ENCODE peak calls at places on chromosome 6, in nine cellular contexts. I is suprapubic skin, Q is IMR-90, O is heart left ventricle, P is HCT116, R is K562, X is body of pancreas, V is tibial nerve, S is NB4. W is an unnamed sample.

GRCh38 chr6:89817481-89817880 is 2.1 kb downstream of the MDN1 start:
- DNase-seq in I (no peak), O (no peak), S (no peak), Q (no peak), V (no peak), R (no peak), X (no peak), P (no peak), W (no peak)

GRCh38 chr6:12890171-12890790 is 173.7 kb downstream of the PHACTR1 start:
- DNase-seq in O (no peak), X (peak; percentile 38), S (peak; percentile 35), R (peak; percentile 40), P (peak; percentile 19), Q (no peak), I (no peak), V (no peak), W (peak; percentile 53)

GRCh38 chr6:126075335-126076071 is 89.2 kb downstream of the TRMT11 start:
- DNase-seq in P (no peak), Q (no peak), V (no peak), I (no peak), O (no peak), S (no peak), X (no peak), R (peak; percentile 49), W (peak; percentile 53)

GRCh38 chr6:125262026-125263013 is 39.4 kb downstream of the HDDC2 start:
- DNase-seq in R (no peak), O (no peak), Q (peak; percentile 84), V (no peak), P (no peak), S (peak; percentile 21), I (no peak), X (no peak), W (no peak)

GRCh38 chr6:108174371-108175175 is 8.8 kb downstream of the NR2E1 start:
- DNase-seq in S (peak; percentile 36), R (no peak), X (no peak), I (no peak), P (no peak), V (no peak), O (no peak), Q (peak; percentile 44), W (peak; percentile 39)

GRCh38 chr6:42929928-42930360 is 664 bp downstream of the CNPY3 start:
- DNase-seq in O (peak; percentile 51), Q (peak; percentile 82), S (peak; percentile 95), V (no peak), X (no peak), I (no peak), R (peak; percentile 50), P (no peak), W (no peak)

GRCh38 chr6:101296184-101296583 is 97.3 kb upstream of the GRIK2 start:
- DNase-seq in R (no peak), P (no peak), I (no peak), V (no peak), Q (peak; percentile 2), O (no peak), S (no peak), X (no peak), W (no peak)

GRCh38 chr6:132734694-132735236 is 20.9 kb upstream of the VNN1 start:
- DNase-seq in V (no peak), X (no peak), I (no peak), S (peak; percentile 76), R (no peak), O (no peak), Q (peak; percentile 83), P (peak; percentile 28), W (peak; percentile 3)

GRCh38 chr6:132298344-132298949 is 102.8 kb downstream of the MOXD1 start:
- DNase-seq in P (peak; percentile 36), S (peak; percentile 49), X (peak; percentile 68), Q (peak; percentile 62), O (no peak), R (peak; percentile 19), I (no peak), V (no peak), W (peak; percentile 47)

GRCh38 chr6:74161380-74161779 is 465.4 kb downstream of the CD109 start:
- DNase-seq in V (no peak), P (no peak), O (no peak), R (no peak), Q (peak; percentile 13), S (no peak), X (no peak), I (no peak), W (no peak)

GRCh38 chr6:19337103-19337502 is 500.1 kb upstream of the ID4 start:
- DNase-seq in R (no peak), P (no peak), I (no peak), V (no peak), O (no peak), Q (no peak), X (no peak), S (no peak), W (no peak)

GRCh38 chr6:135114355-135115145 is 59.9 kb upstream of the HBS1L start:
- DNase-seq in Q (no peak), P (no peak), S (no peak), X (no peak), O (no peak), I (no peak), R (no peak), V (no peak), W (no peak)

DNA sequence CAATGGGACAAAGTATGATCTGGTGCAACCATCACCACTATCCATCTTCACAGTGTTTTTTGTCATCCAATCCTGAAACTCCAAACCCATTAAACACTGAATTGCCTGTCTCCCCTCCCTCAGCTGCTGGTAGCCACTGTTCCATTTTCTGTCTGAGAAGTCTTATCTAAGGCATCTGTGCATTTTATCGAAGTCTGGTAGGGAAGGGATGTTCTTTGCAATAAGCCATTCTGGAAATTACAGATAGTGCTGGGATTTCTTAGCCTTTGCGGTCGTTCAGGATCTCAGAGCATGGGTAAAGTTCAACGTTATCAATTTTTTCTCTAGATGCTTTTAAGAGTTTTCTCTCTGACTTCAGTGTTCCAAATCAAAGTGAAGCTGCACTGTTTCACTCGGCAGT is 24.1 kb downstream of the KIF25 start:
- DNase-seq in R (no peak), S (no peak), V (no peak), Q (no peak), I (no peak), X (no peak), P (no peak), O (no peak), W (no peak)
- TF ChIP-seq POLR2A in R (no peak), S (no peak), V (no peak), Q (no peak), I (no peak), X (no peak), P (no peak), O (no peak), W (no peak)

GRCh38 chr6:63573899-63574553 is 1.7 kb downstream of the LOC128125822 start:
- DNase-seq in Q (peak; percentile 64), S (peak; percentile 74), V (no peak), X (peak; percentile 57), R (peak; percentile 64), I (no peak), P (peak; percentile 62), O (no peak), W (peak; percentile 75)

GRCh38 chr6:63576985-63577712 is 4.9 kb downstream of the LOC128125822 start:
- DNase-seq in S (no peak), O (no peak), R (no peak), Q (no peak), V (no peak), X (no peak), P (no peak), I (no peak), W (no peak)

GRCh38 chr6:63574554-63574900 is 2.2 kb downstream of the LOC128125822 start:
- DNase-seq in R (no peak), Q (no peak), P (no peak), I (no peak), S (no peak), V (no peak), O (no peak), X (no peak), W (no peak)

GRCh38 chr6:63578757-63579156 is 6.5 kb downstream of the LOC128125822 start:
- DNase-seq in R (no peak), V (no peak), O (no peak), Q (no peak), I (no peak), X (no peak), P (no peak), S (no peak), W (no peak)

GRCh38 chr6:63576147-63576772 is 4.0 kb downstream of the LOC128125822 start:
- DNase-seq in O (no peak), R (no peak), V (no peak), S (no peak), Q (no peak), X (no peak), I (no peak), P (no peak), W (no peak)
- TF ChIP-seq POLR2A in O (no peak), R (no peak), V (no peak), S (no peak), Q (no peak), X (no peak), I (no peak), P (no peak), W (no peak)

GRCh38 chr6:56699066-56699654 is 56.5 kb upstream of the DST start:
- DNase-seq in V (no peak), R (peak; percentile 8), S (peak; percentile 37), I (no peak), X (no peak), P (no peak), O (no peak), Q (peak; percentile 53), W (no peak)

GRCh38 chr6:56692586-56693245 is 50.0 kb upstream of the DST start:
- DNase-seq in S (no peak), R (no peak), Q (peak; percentile 78), V (no peak), P (no peak), I (no peak), O (no peak), X (no peak), W (no peak)

GRCh38 chr6:56693246-56693607 is 50.5 kb upstream of the DST start:
- DNase-seq in Q (peak; percentile 87), X (peak; percentile 73), V (peak; percentile 77), S (no peak), R (no peak), O (peak; percentile 95), I (peak; percentile 92), P (no peak), W (no peak)

GRCh38 chr6:56693988-56694387 is 51.3 kb upstream of the DST start:
- DNase-seq in S (no peak), Q (no peak), O (no peak), V (no peak), X (no peak), R (no peak), I (no peak), P (no peak), W (no peak)

DNA sequence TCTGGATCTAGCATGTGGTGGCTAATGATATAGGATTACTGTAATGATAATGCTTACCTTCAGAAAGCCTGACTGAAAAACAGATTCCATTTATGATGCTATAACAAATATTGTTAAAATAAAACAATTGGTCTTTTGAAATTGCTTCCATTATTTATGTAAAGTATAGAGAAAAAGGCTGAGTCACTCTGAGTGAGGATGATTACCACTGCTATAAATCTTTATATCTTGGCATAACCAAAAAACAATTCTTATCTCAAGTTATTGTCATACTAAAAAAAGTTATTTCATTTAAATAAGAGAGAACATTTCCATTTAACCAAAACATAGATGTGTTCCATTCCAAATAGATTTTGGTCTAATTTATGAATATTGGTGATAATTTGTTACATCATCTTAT is 53.0 kb upstream of the DST start:
- DNase-seq in Q (peak; percentile 57), V (no peak), O (no peak), X (no peak), R (no peak), P (no peak), I (no peak), S (no peak), W (no peak)
- TF ChIP-seq POLR2A in Q (no peak), V (no peak), O (no peak), X (no peak), R (no peak), P (no peak), I (no peak), S (no peak), W (no peak)

GRCh38 chr6:81938014-81938761 is 185.7 kb upstream of the TENT5A start:
- DNase-seq in R (peak; percentile 66), S (peak; percentile 92), P (peak; percentile 96), O (no peak), X (peak; percentile 31), I (no peak), Q (peak; percentile 96), V (no peak), W (peak; percentile 94)
- TF ChIP-seq POLR2A in R (peak; percentile 44), S (no peak), P (no peak), O (no peak), X (no peak), I (no peak), Q (no peak), V (no peak), W (no peak)

W was measured in erythroblast.